ENCODE peak calls at places on chromosomes 4 and X, in five cellular contexts. Q, I, J, U and R are unnamed samples.

GRCh38 chrX:41808042-41808441 is 84.1 kb downstream of the GPR82 start:
- DNase-seq in U (no peak), I (no peak), J (no peak), Q (no peak), R (no peak)

GRCh38 chr4:80178964-80179363 is 18.3 kb upstream of the PRDM8 start:
- DNase-seq in J (no peak), U (no peak), I (no peak), Q (no peak), R (no peak)

GRCh38 chr4:11746734-11747133 is 318.0 kb upstream of the HS3ST1 start:
- DNase-seq in Q (no peak), I (peak; percentile 6), U (no peak), J (no peak), R (no peak)

GRCh38 chr4:182245541-182246245 is 2.5 kb downstream of the TENM3 start:
- DNase-seq in U (peak; percentile 63), J (peak; percentile 83), Q (no peak), I (no peak), R (no peak)

GRCh38 chr4:89266128-89266527 is 41.5 kb downstream of the GPRIN3 start:
- DNase-seq in U (no peak), I (no peak), J (no peak), Q (no peak), R (no peak)

GRCh38 chr4:98745372-98745771 is 87.0 kb upstream of the TSPAN5 start:
- DNase-seq in U (peak; percentile 21), Q (peak; percentile 5), J (peak; percentile 19), I (peak; percentile 24), R (peak; percentile 30)

GRCh38 chr4:187893418-187893817 is 102.2 kb upstream of the ZFP42 start:
- DNase-seq in U (no peak), J (no peak), Q (no peak), I (no peak), R (no peak)

GRCh38 chr4:2823301-2823670 is 20.4 kb upstream of the ADD1 start:
- DNase-seq in J (no peak), Q (no peak), I (no peak), U (no peak), R (no peak)